ENCODE peak calls at places on chromosomes 2 and 18, in seven cellular contexts. G, H, E, U, P, A and N are unnamed samples.

GRCh38 chr2:63735931-63736820 is 105.5 kb upstream of the UGP2 start:
- DNase-seq in G (no peak), P (no peak), H (no peak), E (no peak), A (no peak), U (no peak), N (no peak)

GRCh38 chr2:181752301-181752700 is 72.0 kb upstream of the NEUROD1 start:
- DNase-seq in U (no peak), P (no peak), E (no peak), H (no peak), A (no peak), G (no peak), N (no peak)

GRCh38 chr2:240611601-240612210 is 13.6 kb upstream of the GPR35 start:
- DNase-seq in H (peak), P (no peak), G (no peak), E (no peak), A (no peak), U (no peak), N (no peak)

GRCh38 chr18:76373297-76373696 is 121.7 kb downstream of the ZNF516 start:
- DNase-seq in G (no peak), H (no peak), A (no peak), U (no peak), E (no peak), P (no peak), N (no peak)

GRCh38 chr2:56534321-56534720 is 350.5 kb downstream of the CCDC85A start:
- DNase-seq in A (no peak), E (no peak), U (no peak), P (no peak), H (no peak), G (no peak), N (no peak)

GRCh38 chr2:218072478-218073024 is 3.5 kb downstream of the RUFY4 start:
- DNase-seq in A (no peak), G (no peak), H (no peak), E (no peak), U (no peak), P (no peak), N (no peak)

GRCh38 chr2:1675633-1676032 is 68.7 kb downstream of the PXDN start:
- DNase-seq in P (no peak), G (no peak), A (no peak), U (peak), E (peak), H (peak), N (no peak)

GRCh38 chr2:239858179-239858578 is 167.0 kb downstream of the NDUFA10 start:
- DNase-seq in A (peak), U (no peak), P (no peak), H (no peak), E (peak), G (no peak), N (no peak)

GRCh38 chr2:189466656-189467055 is 25.4 kb downstream of the WDR75 start:
- DNase-seq in H (no peak), A (no peak), G (peak), U (peak), E (peak), P (no peak), N (no peak)

GRCh38 chr2:156779416-156780117 is 343.4 kb downstream of the GPD2 start:
- DNase-seq in H (no peak), A (no peak), E (no peak), G (no peak), U (no peak), P (no peak), N (no peak)

GRCh38 chr2:177187631-177188312 is 24.8 kb upstream of the HNRNPA3 start:
- DNase-seq in U (no peak), E (no peak), H (no peak), P (no peak), G (no peak), A (no peak), N (no peak)

GRCh38 chr18:23690505-23691068 is 1.3 kb downstream of the LAMA3 start:
- DNase-seq in E (peak), G (no peak), H (no peak), U (no peak), A (no peak), P (no peak), N (no peak)

GRCh38 chr18:70245941-70246537 is 40.6 kb upstream of the RTTN start:
- DNase-seq in U (no peak), E (no peak), G (no peak), H (no peak), A (no peak), P (no peak), N (no peak)

GRCh38 chr2:172219201-172219600 is 116.5 kb upstream of the DLX2 start:
- DNase-seq in E (no peak), U (no peak), A (no peak), P (no peak), H (no peak), G (no peak), N (no peak)

GRCh38 chr18:55510809-55511208 is 77.2 kb downstream of the TCF4 start:
- DNase-seq in G (peak), A (no peak), P (peak), H (no peak), E (no peak), U (no peak), N (no peak)

GRCh38 chr2:212398316-212398715 is 140.3 kb downstream of the ERBB4 start:
- DNase-seq in U (no peak), A (no peak), G (no peak), H (no peak), P (no peak), E (no peak), N (no peak)

GRCh38 chr2:7510353-7510752 is 593.1 kb downstream of the RNF144A start:
- DNase-seq in H (no peak), G (no peak), A (no peak), E (no peak), P (no peak), U (no peak), N (no peak)

GRCh38 chr18:72542993-72543361 is 1.2 kb downstream of the CBLN2 start:
- DNase-seq in A (peak), P (no peak), E (peak), U (no peak), H (no peak), G (no peak), N (no peak)

GRCh38 chr18:57627488-57627887 is 5.9 kb upstream of the NARS1 start:
- DNase-seq in G (no peak), U (no peak), P (no peak), H (no peak), E (no peak), A (no peak), N (no peak)

GRCh38 chr2:44937688-44938240 is 3.7 kb upstream of the SIX3 start:
- DNase-seq in G (no peak), H (peak), A (no peak), U (peak), P (no peak), E (peak), N (no peak)

GRCh38 chr2:83229443-83229842 is 1229.6 kb downstream of the SUCLG1 start:
- DNase-seq in P (no peak), E (no peak), U (no peak), A (no peak), H (no peak), G (no peak), N (no peak)

GRCh38 chr2:216692636-216693413 is 2.5 kb downstream of the IGFBP5 start:
- DNase-seq in G (peak), P (peak), A (peak), E (peak), U (peak), H (peak), N (no peak)

GRCh38 chr2:212726403-212726802 is 187.8 kb upstream of the ERBB4 start:
- DNase-seq in E (no peak), P (no peak), H (no peak), G (no peak), A (no peak), U (no peak), N (no peak)

GRCh38 chr2:230797515-230798495 is 66.9 kb upstream of the ITM2C start:
- DNase-seq in H (no peak), G (peak), U (no peak), P (peak), A (no peak), E (no peak), N (no peak)

GRCh38 chr18:42298744-42299685 is 344.0 kb downstream of the PIK3C3 start:
- DNase-seq in E (peak), G (peak), P (peak), U (peak), H (peak), A (peak), N (peak)

GRCh38 chr2:151553-152328 is 105.4 kb upstream of the FAM110C start:
- DNase-seq in G (no peak), E (peak), A (no peak), P (no peak), U (no peak), H (no peak), N (no peak)

GRCh38 chr2:56729212-56729611 is 545.4 kb downstream of the CCDC85A start:
- DNase-seq in H (no peak), G (no peak), A (no peak), U (no peak), P (no peak), E (no peak), N (no peak)

GRCh38 chr2:239006886-239007285 is 159.0 kb downstream of the TWIST2 start:
- DNase-seq in U (no peak), P (no peak), A (no peak), G (no peak), E (no peak), H (no peak), N (no peak)

GRCh38 chr2:216665240-216665639 is 30.1 kb downstream of the IGFBP5 start:
- DNase-seq in H (no peak), U (no peak), A (no peak), P (peak), G (peak), E (peak), N (no peak)

GRCh38 chr2:33712674-33713073 is 113.6 kb upstream of the FAM98A start:
- DNase-seq in G (no peak), H (no peak), A (no peak), U (no peak), E (no peak), P (no peak), N (no peak)

GRCh38 chr18:40243592-40243991 is 1711.4 kb upstream of the PIK3C3 start:
- DNase-seq in E (no peak), A (no peak), U (no peak), H (no peak), G (no peak), P (no peak), N (no peak)

GRCh38 chr18:39345321-39345720 is 1779.7 kb upstream of the CELF4 start:
- DNase-seq in E (no peak), G (no peak), A (no peak), P (no peak), U (no peak), H (no peak), N (no peak)

DNA sequence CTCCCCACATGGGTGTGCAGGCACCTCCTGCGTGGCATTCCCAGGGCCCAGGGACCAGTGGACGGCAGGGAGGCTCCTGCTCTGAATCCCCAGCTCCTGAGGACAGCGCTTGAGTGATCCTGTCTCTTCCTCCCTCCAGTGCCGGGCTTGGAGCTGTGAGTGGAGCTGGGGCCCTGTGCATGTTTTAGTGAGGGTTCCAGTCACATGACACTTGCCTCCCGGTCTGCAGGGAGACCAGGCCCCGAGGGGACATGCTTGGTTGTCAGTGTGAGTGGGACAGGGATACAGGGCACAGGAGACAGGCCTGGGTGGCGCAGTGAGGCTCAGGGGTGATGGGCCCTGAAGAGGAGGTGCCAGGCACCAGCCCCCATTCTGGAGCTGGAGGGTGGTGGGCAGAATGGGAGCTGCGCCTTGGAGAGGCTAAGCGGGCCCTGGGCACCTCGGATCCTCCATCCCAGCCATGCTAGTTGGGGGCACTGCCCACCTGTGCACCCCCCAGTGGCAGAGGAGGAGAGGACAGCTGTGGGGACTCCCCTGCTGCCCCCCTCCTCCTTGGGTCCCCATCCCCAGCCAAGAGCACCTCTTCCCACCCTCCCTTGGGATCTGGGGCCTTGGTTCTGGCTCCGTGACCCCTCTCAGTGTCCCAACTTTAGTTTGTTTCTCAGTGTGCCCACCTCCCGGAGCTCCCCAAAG is 11.9 kb downstream of the ARHGEF4 start:
- DNase-seq in G (no peak), U (no peak), P (no peak), H (no peak), A (no peak), E (no peak), N (no peak)
- TF ChIP-seq CTCF in G (no peak), U (no peak), P (no peak), H (no peak), A (no peak), E (no peak), N (no peak)

GRCh38 chr18:78884502-78884901 is 95.1 kb upstream of the SALL3 start:
- DNase-seq in H (no peak), P (no peak), U (no peak), G (no peak), A (no peak), E (no peak), N (no peak)
- TF ChIP-seq CTCF in H (no peak), P (no peak), U (no peak), G (no peak), A (peak), E (peak), N (no peak)

GRCh38 chr2:214830794-214831346 is 21.4 kb upstream of the BARD1 start:
- DNase-seq in H (no peak), P (no peak), A (no peak), G (no peak), E (peak), U (no peak), N (no peak)
- TF ChIP-seq CTCF in H (peak), P (peak), A (peak), G (no peak), E (peak), U (peak), N (no peak)

GRCh38 chr2:108877506-108877905 is 90.9 kb downstream of the CCDC138 start:
- DNase-seq in E (no peak), G (no peak), P (no peak), H (no peak), U (no peak), A (no peak), N (no peak)
- TF ChIP-seq CTCF in E (peak), G (no peak), P (no peak), H (no peak), U (no peak), A (no peak), N (no peak)

GRCh38 chr18:644395-645004 is 13.0 kb upstream of the TYMS start:
- DNase-seq in A (no peak), H (no peak), E (no peak), G (no peak), U (no peak), P (no peak), N (no peak)
- TF ChIP-seq CTCF in A (no peak), H (no peak), E (no peak), G (no peak), U (no peak), P (no peak), N (no peak)